ENCODE peak calls at places on chromosomes 11 and 22, in eight cellular contexts. O, I, R, L, G, J, F and N are unnamed samples.

GRCh38 chr11:70498171-70498571 is 99.8 kb downstream of the CTTN start:
- DNase-seq in J (no peak), G (no peak), R (no peak), I (no peak), L (no peak), O (no peak), F (no peak), N (peak)

GRCh38 chr11:30855383-30856006 is 269.3 kb upstream of the MPPED2 start:
- DNase-seq in F (peak), J (peak), I (no peak), O (no peak), L (no peak), G (no peak), R (no peak), N (no peak)

GRCh38 chr22:45638834-45639746 is 32.5 kb upstream of the ATXN10 start:
- DNase-seq in G (peak), O (no peak), R (peak), L (no peak), F (no peak), I (peak), J (peak), N (peak)

GRCh38 chr11:57410287-57410686 is 16.6 kb downstream of the SLC43A3 start:
- DNase-seq in J (peak), O (no peak), F (no peak), I (no peak), G (no peak), R (no peak), L (no peak), N (no peak)

GRCh38 chr11:73372371-73372993 is 3.7 kb upstream of the RELT start:
- DNase-seq in O (peak), G (no peak), L (peak), I (no peak), F (no peak), R (no peak), J (peak), N (no peak)

GRCh38 chr22:47446331-47446730 is 683.9 kb downstream of the TBC1D22A start:
- DNase-seq in L (no peak), R (no peak), O (no peak), J (no peak), G (no peak), F (no peak), I (no peak), N (peak)

GRCh38 chr11:9759519-9760179 is 95.8 kb downstream of the SWAP70 start:
- DNase-seq in J (peak), F (peak), I (peak), R (no peak), L (no peak), G (peak), O (peak), N (peak)

GRCh38 chr22:19970479-19971275 is 29.1 kb upstream of the TXNRD2 start:
- DNase-seq in G (peak), I (peak), F (no peak), O (peak), R (peak), J (peak), L (peak), N (peak)

GRCh38 chr22:32042924-32043323 is at the start of gene SLC5A1:
- DNase-seq in L (no peak), F (no peak), R (peak), O (no peak), I (no peak), J (peak), G (no peak), N (no peak)

GRCh38 chr11:36510567-36511020 is 522 bp upstream of the TRAF6 start:
- DNase-seq in O (no peak), I (no peak), R (no peak), G (no peak), L (no peak), F (no peak), J (peak), N (no peak)

GRCh38 chr11:63543711-63544110 is 7.1 kb downstream of the PLAAT4 start:
- DNase-seq in J (no peak), I (no peak), G (no peak), O (no peak), L (no peak), F (no peak), R (no peak), N (no peak)

GRCh38 chr11:16981651-16982194 is 32.5 kb downstream of the PLEKHA7 start:
- DNase-seq in F (no peak), J (no peak), R (no peak), G (peak), I (no peak), O (no peak), L (peak), N (no peak)

GRCh38 chr22:41532908-41533825 is 11.1 kb downstream of the POLR3H start:
- DNase-seq in G (peak), I (peak), F (no peak), L (peak), J (peak), O (peak), R (peak), N (peak)

GRCh38 chr11:118912742-118913410 is 12.8 kb downstream of the BCL9L start:
- DNase-seq in J (peak), G (peak), F (no peak), I (no peak), L (no peak), O (peak), R (no peak), N (no peak)

GRCh38 chr11:76735218-76735480 is 48.0 kb upstream of the TSKU start:
- DNase-seq in O (no peak), R (no peak), G (no peak), F (no peak), J (no peak), L (no peak), I (no peak), N (no peak)

GRCh38 chr22:26050079-26050478 is 119.2 kb upstream of the SEZ6L start:
- DNase-seq in R (no peak), I (no peak), J (no peak), G (no peak), O (peak), F (no peak), L (no peak), N (no peak)

GRCh38 chr11:14308114-14308896 is 50.7 kb downstream of the RRAS2 start:
- DNase-seq in L (peak), R (no peak), O (peak), G (no peak), F (no peak), I (no peak), J (peak), N (no peak)

GRCh38 chr11:121566279-121567168 is 113.8 kb upstream of the SORL1-AS1 start:
- DNase-seq in O (no peak), F (no peak), I (no peak), R (no peak), L (no peak), G (no peak), J (no peak), N (no peak)

GRCh38 chr22:39452740-39453040 is 4.1 kb upstream of the MGAT3 start:
- DNase-seq in J (no peak), G (no peak), O (no peak), I (no peak), F (no peak), L (no peak), R (no peak), N (no peak)
- H3K4me3 ChIP-seq in J (no peak), G (no peak), O (no peak), I (no peak), F (no peak), L (no peak), R (no peak), N (no peak)

GRCh38 chr11:82859746-82860145 is 40.5 kb downstream of the PRCP start:
- DNase-seq in L (no peak), J (no peak), I (no peak), F (no peak), G (no peak), O (no peak), R (no peak), N (no peak)
- H3K4me3 ChIP-seq in L (no peak), J (no peak), I (no peak), F (no peak), G (no peak), O (no peak), R (no peak), N (no peak)

DNA sequence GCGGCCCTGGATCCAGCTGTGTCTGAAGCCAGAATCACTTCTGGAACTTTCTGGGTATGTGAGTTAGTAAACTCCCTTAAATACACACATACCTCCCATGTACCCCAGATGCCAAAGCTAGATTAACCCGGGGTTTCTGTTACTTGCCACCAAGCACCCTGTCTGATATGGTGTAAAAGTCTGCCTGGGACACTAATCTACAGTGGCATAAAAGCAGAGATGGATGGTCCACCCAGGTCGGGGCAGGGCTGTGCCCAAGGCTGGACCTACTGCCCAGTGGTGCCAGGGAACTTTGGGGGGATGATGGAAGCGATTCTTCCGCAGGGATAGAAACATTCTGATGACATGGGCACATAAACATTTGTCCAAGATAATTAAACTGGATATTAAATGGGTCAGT is 12.7 kb downstream of the MRGPRF start:
- DNase-seq in J (no peak), R (peak), O (no peak), I (no peak), F (no peak), L (no peak), G (no peak), N (no peak)
- H3K4me3 ChIP-seq in J (no peak), R (no peak), O (no peak), I (no peak), F (no peak), L (no peak), G (no peak), N (no peak)

GRCh38 chr22:22930571-22931556 is 43.2 kb downstream of the IGLL5 start:
- DNase-seq in G (no peak), I (no peak), J (no peak), F (no peak), O (peak), L (no peak), R (no peak), N (no peak)
- H3K4me3 ChIP-seq in G (no peak), I (no peak), J (no peak), F (no peak), O (peak), L (no peak), R (no peak), N (no peak)

DNA sequence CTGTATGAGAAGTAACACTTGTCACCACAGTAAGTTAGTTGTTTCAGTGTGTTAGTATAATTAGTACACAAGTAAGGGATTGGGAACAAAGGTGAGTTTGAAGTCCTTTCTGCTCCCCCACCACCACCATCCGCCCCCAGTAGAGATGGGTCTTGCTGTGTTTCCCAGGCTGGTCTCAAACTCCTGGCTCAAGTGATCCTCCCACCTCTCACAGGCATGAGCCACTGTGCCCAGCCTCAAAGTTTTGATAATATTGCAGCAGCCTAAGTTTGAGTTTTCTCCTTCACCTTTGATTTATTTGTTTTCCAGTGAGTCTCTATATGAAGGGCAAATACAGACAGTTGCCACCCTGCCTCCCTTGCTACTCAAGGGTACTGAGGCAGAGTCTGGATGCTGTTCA is 23.7 kb upstream of the GRK2 start:
- DNase-seq in R (no peak), J (no peak), O (no peak), G (no peak), I (no peak), L (no peak), F (no peak), N (no peak)
- H3K4me3 ChIP-seq in R (no peak), J (peak), O (peak), G (no peak), I (no peak), L (peak), F (no peak), N (no peak)

GRCh38 chr11:2445107-2445947 is 519 bp downstream of the KCNQ1 start:
- DNase-seq in I (no peak), R (peak), J (no peak), F (no peak), O (no peak), L (peak), G (no peak), N (peak)
- H3K4me3 ChIP-seq in I (peak), R (peak), J (peak), F (peak), O (no peak), L (peak), G (peak), N (peak)

DNA sequence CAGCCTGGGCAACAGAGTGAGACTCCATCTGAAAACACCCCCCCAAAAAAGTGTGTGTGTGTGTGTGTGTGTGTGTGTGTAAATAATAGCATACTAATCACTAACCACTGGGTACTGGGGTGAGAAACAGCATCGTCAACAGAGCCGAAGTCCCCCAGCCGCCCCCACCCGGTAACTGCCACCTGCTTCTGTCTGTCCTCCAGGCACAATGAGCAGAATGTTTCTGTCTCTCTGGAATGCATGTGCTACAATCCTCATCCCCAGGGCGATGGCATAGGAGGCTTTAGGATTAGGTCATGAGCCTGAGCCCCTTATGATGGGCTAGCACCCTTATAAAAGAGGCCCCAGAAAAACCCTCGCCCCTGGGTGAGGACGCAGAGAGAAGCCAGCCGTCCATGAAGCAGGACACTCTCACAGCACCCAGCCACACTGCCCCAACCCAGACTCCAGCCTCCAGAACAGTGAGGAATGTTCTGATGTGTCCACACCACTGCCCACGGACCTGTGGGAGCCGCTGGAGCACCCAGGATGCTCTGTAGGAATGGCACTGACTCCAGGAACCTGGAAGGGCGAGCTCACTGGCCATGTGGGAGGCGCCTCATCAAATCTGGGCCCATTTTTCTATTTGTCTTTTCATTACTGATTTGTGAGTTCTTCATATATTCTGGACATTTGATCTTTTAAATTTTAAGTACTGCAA is 9.9 kb downstream of the TTLL8 start:
- DNase-seq in J (no peak), G (no peak), O (no peak), I (no peak), F (no peak), L (no peak), R (no peak), N (peak)
- H3K4me3 ChIP-seq in J (no peak), G (no peak), O (no peak), I (no peak), F (no peak), L (no peak), R (no peak), N (no peak)

DNA sequence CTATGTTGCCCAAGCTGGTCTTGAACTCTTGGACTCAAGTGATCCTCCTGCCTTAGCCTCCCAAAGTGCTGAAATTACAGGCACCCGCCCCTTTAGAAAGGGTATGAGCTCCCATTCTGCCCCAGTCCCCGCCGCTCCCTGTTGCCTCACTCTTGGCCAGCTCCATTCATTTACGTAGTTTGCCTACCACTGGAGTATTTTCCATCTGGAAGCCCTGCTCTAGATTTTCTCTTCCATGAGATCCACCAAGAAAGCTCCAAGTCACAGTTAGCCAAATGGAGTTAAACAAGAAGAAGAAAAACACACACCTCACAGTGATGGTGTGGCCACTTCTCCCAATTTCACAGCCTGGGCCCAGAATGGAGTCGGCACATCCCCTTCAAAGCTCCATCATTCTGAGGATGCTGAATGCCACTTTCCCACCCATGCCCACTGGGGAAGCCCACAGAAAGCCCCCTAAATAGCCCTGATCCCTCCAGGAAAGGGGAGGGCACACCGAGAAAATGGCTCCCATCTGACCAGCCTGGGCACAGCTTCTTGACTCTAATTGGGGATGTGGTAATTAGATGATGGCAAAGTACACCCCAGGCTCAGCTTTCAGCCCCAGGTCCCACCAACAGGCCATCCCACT is 381.3 kb downstream of the MN1 start:
- DNase-seq in G (no peak), I (no peak), O (no peak), L (no peak), R (no peak), F (no peak), J (no peak), N (no peak)
- H3K4me3 ChIP-seq in G (no peak), I (no peak), O (no peak), L (no peak), R (no peak), F (no peak), J (no peak), N (no peak)

GRCh38 chr11:692824-693414 is 2.1 kb downstream of the DEAF1 start:
- DNase-seq in F (no peak), R (no peak), I (no peak), G (no peak), O (peak), L (no peak), J (no peak), N (no peak)
- H3K4me3 ChIP-seq in F (peak), R (no peak), I (no peak), G (no peak), O (peak), L (peak), J (peak), N (no peak)

DNA sequence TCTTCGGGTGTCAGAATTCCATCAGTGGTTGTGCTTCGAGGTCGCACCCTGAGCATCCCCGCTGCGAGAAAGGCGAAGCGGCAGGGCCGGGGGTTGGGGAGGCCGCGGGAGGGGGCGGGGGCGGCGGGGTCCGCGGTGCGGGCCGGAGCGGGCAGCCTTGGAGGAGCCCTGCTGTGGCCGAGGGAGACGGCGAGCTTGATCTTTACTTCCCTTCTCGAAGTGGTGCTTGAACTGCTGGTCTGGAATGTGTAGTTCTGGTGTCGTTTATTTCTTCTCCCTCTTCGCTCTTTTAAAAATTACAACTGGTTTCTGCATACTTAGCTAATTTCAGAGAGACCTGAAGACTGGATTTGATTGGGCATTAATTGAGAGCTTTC is 1.1 kb downstream of the APLP2 start:
- DNase-seq in F (no peak), G (no peak), L (peak), J (peak), I (no peak), O (no peak), R (peak), N (peak)
- H3K4me3 ChIP-seq in F (peak), G (peak), L (peak), J (peak), I (peak), O (peak), R (peak), N (peak)